ENCODE peak calls at places on chromosomes 2 and 18, in seven cellular contexts. Q is T-helper 22 cell, A is EL, S is gastrocnemius medialis, F is amniotic epithelial cell, N is NCI-H748 treated with DMSO at 0.1 percent for 48 hours, J is dermis blood vessel endothelial cell. T is an unnamed sample.

GRCh38 chr18:78893396-78894305 is 86.0 kb upstream of the SALL3 start:
- DNase-seq in Q (no peak), A (no peak), S (no peak), F (no peak), N (peak; percentile 86), J (no peak), T (no peak)

GRCh38 chr2:167946367-167946955 is 300.9 kb downstream of the STK39 start:
- DNase-seq in Q (no peak), A (no peak), S (no peak), F (no peak), N (peak; percentile 17), J (no peak), T (no peak)

GRCh38 chr2:27584597-27584996 is 1.8 kb downstream of the ZNF512 start:
- DNase-seq in Q (no peak), A (no peak), S (no peak), F (no peak), N (no peak), J (no peak), T (no peak)

GRCh38 chr2:15939854-15940660 is at the start of gene MYCN:
- DNase-seq in Q (no peak), A (peak; percentile 10), S (peak; percentile 32), F (peak; percentile 15), N (peak; percentile 72), J (peak; percentile 36), T (no peak)

GRCh38 chr2:208937521-208937920 is 486.3 kb upstream of the MAP2 start:
- DNase-seq in Q (no peak), A (no peak), S (no peak), F (no peak), N (no peak), J (no peak), T (no peak)

GRCh38 chr2:119823734-119824334 is 64.1 kb downstream of the PTPN4 start:
- DNase-seq in Q (no peak), A (peak; percentile 49), S (no peak), F (peak; percentile 46), N (no peak), J (peak; percentile 75), T (no peak)

GRCh38 chr2:241620419-241620769 is 16.6 kb downstream of the THAP4 start:
- DNase-seq in Q (no peak), A (peak; percentile 17), S (no peak), F (peak; percentile 75), N (no peak), J (peak; percentile 10), T (no peak)

GRCh38 chr18:76377359-76377756 is 117.7 kb downstream of the ZNF516 start:
- DNase-seq in Q (no peak), A (no peak), S (no peak), F (no peak), N (no peak), J (no peak), T (no peak)

GRCh38 chr2:143513081-143513480 is 383.9 kb downstream of the ARHGAP15 start:
- DNase-seq in Q (no peak), A (peak; percentile 66), S (no peak), F (peak; percentile 64), N (no peak), J (peak; percentile 67), T (no peak)

GRCh38 chr2:10242998-10243925 is 59.4 kb upstream of the HPCAL1 start:
- DNase-seq in Q (no peak), A (no peak), S (no peak), F (no peak), N (no peak), J (no peak), T (no peak)

GRCh38 chr2:241859436-241860183 is 916 bp upstream of the PDCD1 start:
- DNase-seq in Q (no peak), A (peak; percentile 23), S (no peak), F (peak; percentile 67), N (no peak), J (peak; percentile 29), T (peak; percentile 43)

GRCh38 chr2:218833023-218833609 is 1.5 kb upstream of the PRKAG3 start:
- DNase-seq in Q (no peak), A (no peak), S (no peak), F (no peak), N (no peak), J (no peak), T (no peak)

GRCh38 chr18:22174341-22175148 is 5.2 kb downstream of the GATA6 start:
- DNase-seq in Q (no peak), A (no peak), S (no peak), F (peak; percentile 69), N (no peak), J (peak; percentile 29), T (no peak)

GRCh38 chr2:9286553-9287399 is 80.2 kb downstream of the ASAP2 start:
- DNase-seq in Q (no peak), A (peak; percentile 47), S (no peak), F (no peak), N (no peak), J (no peak), T (no peak)

GRCh38 chr2:98476192-98476868 is 31.7 kb downstream of the INPP4A start:
- DNase-seq in Q (no peak), A (no peak), S (no peak), F (no peak), N (no peak), J (no peak), T (no peak)

GRCh38 chr2:197675711-197676188 is 363 bp upstream of the RFTN2 start:
- DNase-seq in Q (no peak), A (no peak), S (no peak), F (peak; percentile 14), N (no peak), J (peak; percentile 73), T (no peak)

GRCh38 chr2:216292886-216293291 is 79.4 kb downstream of the MARCHF4 start:
- DNase-seq in Q (no peak), A (no peak), S (no peak), F (no peak), N (no peak), J (peak; percentile 27), T (no peak)

GRCh38 chr2:238528953-238529781 is 102.4 kb downstream of the ASB1 start:
- DNase-seq in Q (no peak), A (peak; percentile 55), S (no peak), F (no peak), N (peak; percentile 81), J (no peak), T (no peak)

GRCh38 chr2:236286866-236287545 is 22.8 kb upstream of the ASB18 start:
- DNase-seq in Q (no peak), A (peak; percentile 60), S (no peak), F (no peak), N (no peak), J (peak; percentile 9), T (no peak)

GRCh38 chr2:55112229-55113016 is 62.2 kb upstream of the RTN4 start:
- DNase-seq in Q (no peak), A (no peak), S (peak; percentile 67), F (peak; percentile 75), N (peak; percentile 34), J (peak; percentile 79), T (no peak)